ENCODE peak calls at places on chromosomes 2 and 18, in ten cellular contexts. E, W, C, T, R, O, F, I, D and V are unnamed samples.

GRCh38 chr2:25700221-25700660 is 26.9 kb upstream of the DTNB start:
- DNase-seq in E (peak; percentile 13), W (peak; percentile 60), C (no peak), T (peak; percentile 70), R (no peak), O (no peak), F (peak; percentile 51), I (no peak), D (peak; percentile 59), V (no peak)

GRCh38 chr2:11697103-11697871 is 27.3 kb upstream of the NTSR2 start:
- DNase-seq in E (no peak), W (peak; percentile 92), C (no peak), T (peak; percentile 26), R (peak; percentile 56), O (no peak), F (peak; percentile 96), I (peak; percentile 72), D (peak; percentile 71), V (no peak)

GRCh38 chr2:57515366-57515765 is 531.2 kb upstream of the VRK2 start:
- DNase-seq in E (no peak), W (no peak), C (no peak), T (no peak), R (no peak), O (no peak), F (no peak), I (no peak), D (no peak), V (no peak)

GRCh38 chr2:96239091-96239490 is 26.7 kb downstream of the TMEM127 start:
- DNase-seq in E (no peak), W (no peak), C (no peak), T (no peak), R (no peak), O (no peak), F (no peak), I (no peak), D (no peak), V (no peak)

GRCh38 chr18:2409906-2410305 is 161.4 kb downstream of the METTL4 start:
- DNase-seq in E (no peak), W (no peak), C (no peak), T (no peak), R (no peak), O (no peak), F (no peak), I (no peak), D (no peak), V (no peak)

GRCh38 chr18:7577706-7578105 is 10.6 kb downstream of the PTPRM start:
- DNase-seq in E (no peak), W (no peak), C (no peak), T (no peak), R (no peak), O (no peak), F (no peak), I (no peak), D (peak; percentile 68), V (no peak)

GRCh38 chr2:158025263-158025996 is 76.2 kb upstream of the UPP2 start:
- DNase-seq in E (no peak), W (no peak), C (no peak), T (no peak), R (peak; percentile 38), O (no peak), F (no peak), I (no peak), D (peak; percentile 87), V (no peak)

GRCh38 chr2:40758778-40759177 is 306.9 kb upstream of the SLC8A1 start:
- DNase-seq in E (no peak), W (no peak), C (no peak), T (no peak), R (no peak), O (no peak), F (no peak), I (no peak), D (peak; percentile 1), V (no peak)

GRCh38 chr2:233179848-233180368 is 71.6 kb upstream of the ATG16L1 start:
- DNase-seq in E (no peak), W (no peak), C (no peak), T (no peak), R (no peak), O (no peak), F (no peak), I (no peak), D (no peak), V (no peak)

GRCh38 chr18:21701621-21702020 is 3.0 kb downstream of the ABHD3 start:
- DNase-seq in E (no peak), W (no peak), C (no peak), T (no peak), R (no peak), O (no peak), F (no peak), I (no peak), D (no peak), V (no peak)

GRCh38 chr2:234436482-234436837 is 60.4 kb downstream of the ARL4C start:
- DNase-seq in E (no peak), W (no peak), C (no peak), T (no peak), R (no peak), O (no peak), F (no peak), I (no peak), D (no peak), V (no peak)

GRCh38 chr18:76621782-76622495 is 126.9 kb upstream of the ZNF516 start:
- DNase-seq in E (no peak), W (peak; percentile 35), C (no peak), T (peak; percentile 50), R (no peak), O (no peak), F (no peak), I (no peak), D (peak; percentile 62), V (no peak)

GRCh38 chr2:23591111-23591510 is 206.1 kb downstream of the KLHL29 start:
- DNase-seq in E (no peak), W (no peak), C (no peak), T (no peak), R (no peak), O (no peak), F (no peak), I (no peak), D (no peak), V (no peak)

GRCh38 chr2:223725494-223725893 is 111.9 kb downstream of the AP1S3 start:
- DNase-seq in E (no peak), W (peak; percentile 7), C (no peak), T (peak; percentile 92), R (no peak), O (no peak), F (peak; percentile 97), I (peak; percentile 83), D (peak; percentile 99), V (no peak)

GRCh38 chr2:109376115-109376514 is 237.7 kb downstream of the SEPTIN10 start:
- DNase-seq in E (no peak), W (no peak), C (no peak), T (no peak), R (no peak), O (no peak), F (no peak), I (no peak), D (peak; percentile 67), V (peak; percentile 28)

GRCh38 chr2:97936199-97936598 is 59.5 kb downstream of the TMEM131 start:
- DNase-seq in E (no peak), W (no peak), C (no peak), T (peak; percentile 25), R (no peak), O (no peak), F (no peak), I (no peak), D (no peak), V (no peak)

GRCh38 chr2:75053484-75054112 is 95.2 kb downstream of the POLE4 start:
- DNase-seq in E (peak; percentile 6), W (peak; percentile 21), C (no peak), T (peak; percentile 70), R (no peak), O (no peak), F (peak; percentile 33), I (no peak), D (peak; percentile 16), V (no peak)

GRCh38 chr2:168528469-168528868 is 72.4 kb downstream of the CERS6 start:
- DNase-seq in E (no peak), W (no peak), C (no peak), T (no peak), R (no peak), O (no peak), F (no peak), I (no peak), D (peak; percentile 30), V (no peak)

GRCh38 chr2:211837706-211838105 is 700.9 kb downstream of the ERBB4 start:
- DNase-seq in E (no peak), W (no peak), C (no peak), T (no peak), R (no peak), O (no peak), F (no peak), I (no peak), D (no peak), V (no peak)

GRCh38 chr2:236988690-236989639 is 96.7 kb upstream of the COPS8 start:
- DNase-seq in E (no peak), W (no peak), C (no peak), T (peak; percentile 51), R (peak; percentile 56), O (no peak), F (no peak), I (peak; percentile 60), D (no peak), V (peak; percentile 79)

GRCh38 chr2:191020742-191021381 is 6.9 kb upstream of the STAT1 start:
- DNase-seq in E (peak; percentile 57), W (no peak), C (no peak), T (peak; percentile 48), R (no peak), O (peak; percentile 52), F (peak; percentile 64), I (peak; percentile 62), D (peak; percentile 93), V (no peak)

GRCh38 chr2:56132138-56132537 is 51.7 kb upstream of the CCDC85A start:
- DNase-seq in E (no peak), W (peak; percentile 70), C (no peak), T (peak; percentile 46), R (no peak), O (no peak), F (peak; percentile 56), I (no peak), D (peak; percentile 47), V (no peak)

GRCh38 chr2:39486071-39486470 is 49.0 kb upstream of the MAP4K3 start:
- DNase-seq in E (no peak), W (no peak), C (no peak), T (no peak), R (no peak), O (no peak), F (no peak), I (no peak), D (no peak), V (no peak)

GRCh38 chr2:133972786-133973185 is 281.1 kb upstream of the MGAT5 start:
- DNase-seq in E (no peak), W (no peak), C (no peak), T (no peak), R (no peak), O (no peak), F (no peak), I (peak; percentile 47), D (peak; percentile 70), V (no peak)

GRCh38 chr18:79151191-79151590 is 82.0 kb downstream of the ATP9B start:
- DNase-seq in E (no peak), W (no peak), C (no peak), T (no peak), R (no peak), O (no peak), F (no peak), I (no peak), D (no peak), V (no peak)

GRCh38 chr18:44507729-44508325 is 172.9 kb upstream of the SETBP1 start:
- DNase-seq in E (peak; percentile 29), W (peak; percentile 93), C (no peak), T (no peak), R (no peak), O (no peak), F (no peak), I (peak; percentile 73), D (no peak), V (peak; percentile 57)

GRCh38 chr18:55307505-55307904 is 280.5 kb downstream of the TCF4 start:
- DNase-seq in E (no peak), W (no peak), C (no peak), T (no peak), R (no peak), O (no peak), F (no peak), I (no peak), D (no peak), V (no peak)

GRCh38 chr2:8196311-8196710 is 485.5 kb upstream of the ID2 start:
- DNase-seq in E (no peak), W (no peak), C (no peak), T (no peak), R (no peak), O (no peak), F (no peak), I (no peak), D (peak; percentile 49), V (no peak)